ENCODE peak calls at places on chromosomes 6 and 20, in ten cellular contexts. Y is psoas muscle; I is activated CD4-positive, alpha-beta T cell treated with anti-CD3 and anti-CD28 coated beads for 48 hours; J is amygdala; H is sigmoid colon; R is mammary epithelial cell; A is Calu3; N is 8988T; S is GM06990; K is activated CD4-positive, CD25-positive, alpha-beta regulatory T cell. C is an unnamed sample.

GRCh38 chr20:30912006-30912660 is 345.3 kb upstream of the DEFB115 start:
- DNase-seq in Y (no peak), I (no peak), J (no peak), H (no peak), R (no peak), A (no peak), N (no peak), S (no peak), K (no peak), C (no peak)

GRCh38 chr6:72042088-72042487 is 155.7 kb downstream of the RIMS1 start:
- DNase-seq in Y (no peak), I (no peak), J (no peak), H (no peak), R (no peak), A (no peak), N (no peak), S (no peak), K (no peak), C (no peak)

GRCh38 chr6:117483645-117484016 is 1.2 kb downstream of the DCBLD1 start:
- DNase-seq in Y (no peak), I (no peak), J (no peak), H (no peak), R (peak), A (peak), N (no peak), S (no peak), K (no peak), C (no peak)

GRCh38 chr20:34515484-34516037 is 661 bp upstream of the DYNLRB1 start:
- DNase-seq in Y (peak), I (peak), J (no peak), H (peak), R (peak), A (peak), N (no peak), S (peak), K (peak), C (peak)

GRCh38 chr6:44039839-44040350 is 87.4 kb downstream of the MRPL14 start:
- DNase-seq in Y (no peak), I (no peak), J (no peak), H (peak), R (no peak), A (no peak), N (no peak), S (no peak), K (no peak), C (no peak)

GRCh38 chr20:5067877-5068276 is 51.9 kb downstream of the PCNA start:
- DNase-seq in Y (no peak), I (no peak), J (no peak), H (no peak), R (peak), A (no peak), N (no peak), S (no peak), K (no peak), C (peak)

GRCh38 chr20:63518946-63519764 is 1.4 kb upstream of the PPDPF start:
- DNase-seq in Y (peak), I (no peak), J (no peak), H (peak), R (no peak), A (peak), N (no peak), S (peak), K (no peak), C (no peak)

GRCh38 chr6:146357578-146358340 is 185.9 kb upstream of the RAB32 start:
- DNase-seq in Y (no peak), I (peak), J (no peak), H (no peak), R (peak), A (no peak), N (no peak), S (peak), K (no peak), C (peak)

GRCh38 chr6:70538364-70538763 is 28.4 kb upstream of the SDHAF4 start:
- DNase-seq in Y (no peak), I (no peak), J (no peak), H (no peak), R (no peak), A (no peak), N (no peak), S (peak), K (no peak), C (no peak)

GRCh38 chr6:151493495-151494234 is at the start of gene CCDC170:
- DNase-seq in Y (peak), I (peak), J (no peak), H (no peak), R (no peak), A (peak), N (peak), S (no peak), K (no peak), C (peak)

GRCh38 chr6:111792914-111793700 is 80.1 kb downstream of the FYN start:
- DNase-seq in Y (no peak), I (no peak), J (no peak), H (no peak), R (no peak), A (no peak), N (no peak), S (no peak), K (no peak), C (no peak)

GRCh38 chr6:154613137-154613676 is 102.7 kb upstream of the CNKSR3 start:
- DNase-seq in Y (no peak), I (no peak), J (no peak), H (no peak), R (peak), A (peak), N (no peak), S (no peak), K (no peak), C (peak)

GRCh38 chr6:31065556-31065955 is 46.8 kb downstream of the C6orf15 start:
- DNase-seq in Y (no peak), I (no peak), J (no peak), H (no peak), R (no peak), A (no peak), N (no peak), S (no peak), K (no peak), C (no peak)

GRCh38 chr6:13407709-13408695 is 79.4 kb downstream of the GFOD1 start:
- DNase-seq in Y (no peak), I (no peak), J (no peak), H (no peak), R (peak), A (peak), N (no peak), S (no peak), K (no peak), C (no peak)

C was measured in trophoblast cell.